ENCODE peak calls at places on chromosomes 4 and X, in four cellular contexts. C is central memory CD4-positive, alpha-beta T cell; Z is activated CD4-positive, alpha-beta T cell treated with anti-CD3 and anti-CD28 coated beads, Interleukin-2, amount 50 U/mL, for 48 hours; R is iPS DF 6.9. L is an unnamed sample.

GRCh38 chrX:134948333-134949241 is 42.2 kb upstream of the SMIM10 start:
- DNase-seq in C (no peak), Z (no peak), R (no peak), L (peak; percentile 86)

GRCh38 chr4:158667651-158668198 is 4.0 kb downstream of the C4orf46 start:
- DNase-seq in C (peak; percentile 25), Z (peak; percentile 28), R (no peak), L (peak; percentile 67)

GRCh38 chr4:82223715-82224114 is 150.1 kb downstream of the HNRNPD start:
- DNase-seq in C (peak; percentile 25), Z (no peak), R (no peak), L (no peak)

GRCh38 chr4:76896731-76897521 is 1.0 kb downstream of the SOWAHB start:
- DNase-seq in C (peak; percentile 22), Z (peak; percentile 19), R (no peak), L (peak; percentile 44)

GRCh38 chr4:151195801-151196200 is 81.2 kb upstream of the PRSS48 start:
- DNase-seq in C (no peak), Z (no peak), R (no peak), L (peak; percentile 43)

GRCh38 chr4:127140306-127140705 is 492.5 kb upstream of the INTU start:
- DNase-seq in C (no peak), Z (no peak), R (no peak), L (peak; percentile 55)

GRCh38 chr4:53557601-53558000 is 33.7 kb downstream of the LNX1 start:
- DNase-seq in C (no peak), Z (no peak), R (no peak), L (no peak)

GRCh38 chr4:177855543-177856197 is 413.4 kb upstream of the AGA start:
- DNase-seq in C (no peak), Z (no peak), R (no peak), L (no peak)

GRCh38 chrX:151710457-151710856 is 5.4 kb upstream of the FATE1 start:
- DNase-seq in C (no peak), Z (no peak), R (no peak), L (no peak)

GRCh38 chrX:7779644-7780043 is 63.3 kb upstream of the VCX start:
- DNase-seq in C (no peak), Z (no peak), R (no peak), L (no peak)

GRCh38 chr4:184416913-184417734 is 57.2 kb downstream of the IRF2 start:
- DNase-seq in C (peak; percentile 41), Z (peak; percentile 33), R (no peak), L (peak; percentile 52)

GRCh38 chrX:46965125-46965758 is 53.0 kb downstream of the JADE3 start:
- DNase-seq in C (no peak), Z (no peak), R (no peak), L (peak; percentile 69)

GRCh38 chr4:98204236-98204553 is 57.0 kb upstream of the RAP1GDS1 start:
- DNase-seq in C (no peak), Z (no peak), R (no peak), L (no peak)

GRCh38 chr4:89249716-89250361 is 57.8 kb downstream of the GPRIN3 start:
- DNase-seq in C (no peak), Z (no peak), R (no peak), L (no peak)

GRCh38 chrX:8404443-8404842 is 60.2 kb upstream of the VCX3B start:
- DNase-seq in C (no peak), Z (no peak), R (no peak), L (no peak)

GRCh38 chr4:86730310-86730709 is 118.9 kb downstream of the SLC10A6 start:
- DNase-seq in C (peak; percentile 43), Z (peak; percentile 3), R (peak; percentile 13), L (no peak)

GRCh38 chr4:159443975-159444374 is 341.1 kb downstream of the RAPGEF2 start:
- DNase-seq in C (no peak), Z (no peak), R (no peak), L (peak; percentile 68)

GRCh38 chr4:114386637-114387233 is 211.9 kb upstream of the UGT8 start:
- DNase-seq in C (no peak), Z (no peak), R (no peak), L (peak; percentile 51)

GRCh38 chr4:87865960-87866598 is 33.3 kb downstream of the MEPE start:
- DNase-seq in C (no peak), Z (no peak), R (no peak), L (peak; percentile 29)

GRCh38 chr4:113645771-113646455 is 115.6 kb downstream of the CAMK2D start:
- DNase-seq in C (no peak), Z (no peak), R (peak; percentile 29), L (peak; percentile 45)

L was measured in mesenchymal stem cell.